ENCODE peak calls at places on chromosomes 12 and 14, in six cellular contexts. Q is GM23248, T is neural progenitor cell, U is PC-3, F is SK-N-SH, Y is MM.1S. E is an unnamed sample. For H3F3A, the result is how much of the 10 kb centered on the place peaks cover.

GRCh38 chr14:61145258-61145902 is 135.8 kb downstream of the TMEM30B start:
- DNase-seq in Y (no peak), T (no peak), F (peak), Q (peak), U (peak), E (no peak)

GRCh38 chr12:2445968-2446367 is 348.8 kb upstream of the FKBP4 start:
- DNase-seq in U (no peak), Q (no peak), T (no peak), Y (no peak), F (no peak), E (no peak)

GRCh38 chr12:57497223-57498142 is 9.6 kb downstream of the MARS1 start:
- DNase-seq in Y (no peak), U (no peak), Q (no peak), F (no peak), T (no peak), E (no peak)

GRCh38 chr14:61260939-61261776 is 20.0 kb downstream of the TMEM30B start:
- DNase-seq in U (peak), T (no peak), Y (no peak), Q (peak), F (no peak), E (no peak)

GRCh38 chr14:55582741-55583140 is 2.7 kb downstream of the KTN1 start:
- DNase-seq in Y (no peak), T (no peak), U (no peak), Q (no peak), F (no peak), E (no peak)

GRCh38 chr14:26531894-26532293 is 65.9 kb downstream of the NOVA1 start:
- DNase-seq in Y (no peak), Q (peak), F (no peak), U (peak), T (no peak), E (peak)

GRCh38 chr14:55297611-55298323 is 26.5 kb downstream of the FBXO34 start:
- DNase-seq in Y (peak), F (no peak), U (peak), Q (no peak), T (no peak), E (peak)

GRCh38 chr12:118999107-118999506 is 17.8 kb downstream of the SRRM4 start:
- DNase-seq in U (no peak), Q (no peak), T (no peak), F (peak), Y (no peak), E (no peak)

GRCh38 chr12:81229718-81230117 is 151.8 kb downstream of the ACSS3 start:
- DNase-seq in T (no peak), F (no peak), Q (no peak), Y (no peak), U (no peak), E (no peak)

GRCh38 chr14:98321838-98322237 is 950.2 kb downstream of the BCL11B start:
- DNase-seq in Y (no peak), T (no peak), F (no peak), Q (no peak), U (no peak), E (no peak)

GRCh38 chr12:9669534-9669933 is at the start of gene CLEC2D:
- DNase-seq in Q (no peak), F (no peak), Y (no peak), U (no peak), T (no peak), E (no peak)

GRCh38 chr14:99040047-99040446 is 231.9 kb downstream of the BCL11B start:
- DNase-seq in Y (no peak), T (no peak), Q (no peak), U (no peak), F (no peak), E (no peak)

GRCh38 chr12:108000111-108000510 is 129.0 kb upstream of the WSCD2 start:
- DNase-seq in U (no peak), Y (no peak), T (no peak), F (no peak), Q (no peak), E (no peak)

GRCh38 chr14:70654609-70655008 is 12.9 kb downstream of the TTC9 start:
- DNase-seq in F (no peak), Q (no peak), U (peak), T (no peak), Y (no peak), E (no peak)

GRCh38 chr12:89962648-89963047 is 254.0 kb upstream of the ATP2B1 start:
- DNase-seq in Y (no peak), U (peak), Q (peak), F (no peak), T (no peak), E (no peak)

GRCh38 chr12:107873223-107873622 is 98.7 kb downstream of the ASCL4 start:
- DNase-seq in U (no peak), T (no peak), Y (no peak), Q (no peak), F (no peak), E (peak)

GRCh38 chr12:75289678-75290200 is 40.4 kb downstream of the CAPS2 start:
- DNase-seq in Y (peak), F (no peak), T (no peak), U (peak), Q (peak), E (no peak)

GRCh38 chr12:111818340-111818739 is 23.7 kb upstream of the MAPKAPK5 start:
- DNase-seq in Q (no peak), F (no peak), T (no peak), U (no peak), Y (no peak), E (no peak)

GRCh38 chr12:39587247-39587646 is 32.4 kb downstream of the ABCD2 start:
- DNase-seq in T (no peak), Q (no peak), F (peak), U (peak), Y (peak), E (no peak)

GRCh38 chr12:14403711-14404164 is 38.3 kb downstream of the ATF7IP start:
- DNase-seq in Y (peak), Q (peak), T (no peak), U (peak), F (peak), E (no peak)

GRCh38 chr12:45729233-45730115 is at the start of gene ARID2:
- DNase-seq in Q (peak), U (peak), Y (peak), T (peak), F (peak), E (peak)

GRCh38 chr12:20350495-20350894 is 17.8 kb upstream of the PDE3A start:
- DNase-seq in T (no peak), F (no peak), Q (peak), Y (no peak), U (peak), E (no peak)

GRCh38 chr14:105503918-105504692 is 13.1 kb downstream of the TEDC1 start:
- DNase-seq in Y (no peak), T (no peak), F (peak), U (no peak), Q (no peak), E (no peak)

GRCh38 chr12:10094648-10095047 is 4.1 kb downstream of the CLEC1A start:
- DNase-seq in F (no peak), Y (no peak), T (no peak), U (no peak), Q (no peak), E (no peak)

GRCh38 chr14:71403673-71404072 is 496.4 kb downstream of the PCNX1 start:
- DNase-seq in F (peak), U (peak), T (no peak), Y (peak), Q (peak), E (peak)

GRCh38 chr14:53996041-53996440 is 39.4 kb upstream of the BMP4 start:
- DNase-seq in Q (no peak), U (no peak), T (no peak), Y (no peak), F (no peak), E (no peak)

GRCh38 chr12:96344124-96344695 is 56.0 kb downstream of the CDK17 start:
- DNase-seq in T (no peak), Q (no peak), U (no peak), F (no peak), Y (no peak), E (no peak)

GRCh38 chr14:79949906-79950305 is 261.4 kb downstream of the DIO2 start:
- DNase-seq in Q (no peak), U (no peak), Y (no peak), F (no peak), T (no peak), E (no peak)

GRCh38 chr12:5402009-5402408 is 29.9 kb upstream of the NTF3 start:
- DNase-seq in Y (no peak), T (no peak), U (no peak), F (no peak), Q (no peak), E (no peak)

GRCh38 chr12:13028825-13029570 is 15.2 kb upstream of the FAM234B start:
- DNase-seq in Y (no peak), T (peak), U (no peak), F (no peak), Q (no peak), E (peak)

GRCh38 chr12:113818833-113819232 is 147.3 kb downstream of the RBM19 start:
- DNase-seq in T (peak), U (peak), F (no peak), Y (no peak), Q (peak), E (peak)

GRCh38 chr12:56280849-56281248 is 14.1 kb downstream of the COQ10A start:
- DNase-seq in F (no peak), U (no peak), T (no peak), Y (no peak), Q (no peak), E (no peak)

GRCh38 chr12:16553457-16553856 is 52.5 kb downstream of the LMO3 start:
- DNase-seq in T (no peak), U (no peak), Q (peak), F (no peak), Y (no peak), E (no peak)

GRCh38 chr14:63952933-63953437 is 100.2 kb downstream of the SYNE2 start:
- DNase-seq in U (no peak), F (no peak), Q (peak), Y (no peak), T (no peak), E (no peak)

DNA sequence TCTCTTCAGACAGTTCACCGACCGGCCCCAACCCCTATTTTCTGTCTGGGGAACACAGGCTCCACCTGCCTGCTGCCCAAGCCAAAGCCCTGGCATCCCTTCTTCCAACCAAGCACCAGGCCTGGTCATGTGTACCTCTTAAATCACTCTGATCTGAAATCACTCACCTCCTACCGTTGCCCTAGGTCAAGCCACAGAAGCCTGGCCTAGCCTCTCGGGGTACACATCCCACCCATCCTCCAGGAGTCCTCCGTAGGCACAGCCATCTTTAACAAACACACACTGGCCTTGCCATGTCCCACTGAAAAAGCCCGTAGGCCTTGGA is 81.8 kb downstream of the IRF2BPL start:
- DNase-seq in T (no peak), Q (no peak), Y (no peak), U (no peak), F (no peak), E (no peak)
- H3F3A ChIP-seq in T (under half), Q (under half), Y (under half), U (under half), F (under half), E (under half)

DNA sequence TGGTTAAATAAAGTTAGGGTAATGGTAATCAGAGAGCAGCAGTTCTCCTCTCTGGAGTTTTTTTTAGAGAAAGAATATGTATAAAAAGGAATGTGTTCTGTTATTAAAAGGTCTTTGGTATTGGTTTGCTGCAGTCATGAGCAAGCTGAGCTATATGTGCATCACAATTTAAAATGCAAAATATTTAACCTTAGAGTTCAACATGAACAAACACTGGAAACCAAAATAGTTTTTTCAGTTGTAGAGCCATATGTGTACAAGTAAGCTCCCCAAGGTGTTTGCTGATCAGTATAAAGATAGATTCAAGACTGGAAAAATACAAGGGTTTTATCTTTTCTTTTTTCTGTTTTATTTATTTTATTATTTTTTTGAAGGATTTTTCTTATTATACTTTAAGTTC is 245.0 kb downstream of the NUBPL start:
- DNase-seq in U (no peak), Y (no peak), F (no peak), Q (no peak), T (no peak), E (no peak)
- TF ChIP-seq EZH2phosphoT487 in U (no peak), Y (no peak), F (no peak), Q (no peak), T (no peak), E (no peak)

GRCh38 chr12:82803201-82803600 is 116.5 kb downstream of the TMTC2 start:
- DNase-seq in Q (no peak), U (no peak), T (no peak), Y (no peak), F (no peak), E (no peak)
- H3K27ac ChIP-seq in Q (no peak), U (no peak), T (no peak), Y (no peak), F (no peak), E (no peak)

DNA sequence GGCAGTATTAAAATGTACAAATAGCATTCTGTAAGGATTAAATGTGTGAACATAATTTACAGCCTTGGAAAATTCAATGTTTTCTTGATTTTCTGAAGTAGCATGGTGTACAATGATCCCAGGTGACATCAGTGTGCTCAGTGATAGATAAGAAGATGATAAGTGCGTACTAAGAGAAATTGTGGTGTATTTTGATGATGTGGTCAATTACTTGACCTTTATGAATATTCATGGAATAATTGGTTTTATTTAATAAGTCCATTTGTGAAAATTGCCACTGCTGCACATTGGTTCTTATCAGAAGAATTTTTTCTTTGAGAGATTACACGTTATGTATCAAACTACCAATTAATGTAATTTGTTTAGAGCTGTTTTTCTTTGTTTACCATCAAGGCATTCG is 128.8 kb downstream of the FOXG1 start:
- DNase-seq in Q (no peak), U (no peak), Y (no peak), F (no peak), T (no peak), E (no peak)
- H3F3A ChIP-seq in Q (under half), U (under half), Y (under half), F (under half), T (under half), E (under half)

GRCh38 chr14:102018251-102018650 is 53.9 kb downstream of the DYNC1H1 start:
- DNase-seq in F (no peak), Q (no peak), Y (no peak), U (no peak), T (no peak), E (no peak)

GRCh38 chr14:102015771-102016170 is 51.4 kb downstream of the DYNC1H1 start:
- DNase-seq in Q (no peak), Y (no peak), F (no peak), U (no peak), T (no peak), E (no peak)

GRCh38 chr14:102019141-102019540 is 54.8 kb downstream of the DYNC1H1 start:
- DNase-seq in U (no peak), T (no peak), F (no peak), Y (no peak), Q (no peak), E (no peak)

GRCh38 chr14:102016420-102017090 is 52.2 kb downstream of the DYNC1H1 start:
- DNase-seq in U (no peak), Q (no peak), Y (no peak), T (no peak), F (no peak), E (no peak)

GRCh38 chr14:102020058-102020971 is 55.9 kb downstream of the DYNC1H1 start:
- DNase-seq in T (no peak), Q (peak), Y (no peak), F (no peak), U (peak), E (no peak)
- TF ChIP-seq EZH2phosphoT487 in T (no peak), Q (no peak), Y (no peak), F (no peak), U (no peak), E (no peak)

GRCh38 chr12:69966839-69967238 is 141.8 kb downstream of the MYRFL start:
- DNase-seq in U (peak), T (no peak), Q (peak), F (no peak), Y (no peak), E (no peak)
- H3K27ac ChIP-seq in U (peak), T (no peak), Q (peak), F (no peak), Y (no peak), E (no peak)

GRCh38 chr12:47834199-47835016 is 14.7 kb upstream of the HDAC7 start:
- DNase-seq in U (no peak), Q (no peak), T (no peak), Y (no peak), F (no peak), E (no peak)
- H3F3A ChIP-seq in U (under half), Q (under half), T (under half), Y (under half), F (under half), E (under half)

E was measured in GM23338.